ENCODE peak calls at places on chromosome 3, in nine cellular contexts. One of them, this sample, is unnamed.

GRCh38 chr3:15102833-15103232 is 3.9 kb upstream of the RBSN start:
- DNase-seq in stimulated activated CD4-positive, alpha-beta T cell treated with anti-CD3 and anti-CD28 coated beads, Interleukin-1b, Interleukin-23, amount 100 ng/mL, for 4 hours: no peak
- DNase-seq in LHCN-M2: peak; percentile 64
- DNase-seq in T-cell: no peak
- DNase-seq in psoas muscle: no peak
- DNase-seq in A549: no peak
- DNase-seq in stimulated activated CD8-positive, alpha-beta memory T cell treated with anti-CD3 and anti-CD28 coated beads, Interleukin-15, amount 100 ng/mL, for 1 hour: no peak
- DNase-seq in naive thymus-derived CD8-positive, alpha-beta T cell: no peak
- DNase-seq in dorsolateral prefrontal cortex: no peak
- DNase-seq in this sample: no peak

GRCh38 chr3:156605686-156606605 is 51.0 kb upstream of the SSR3 start:
- DNase-seq in stimulated activated CD4-positive, alpha-beta T cell treated with anti-CD3 and anti-CD28 coated beads, Interleukin-1b, Interleukin-23, amount 100 ng/mL, for 4 hours: no peak
- DNase-seq in LHCN-M2: peak; percentile 95
- DNase-seq in T-cell: no peak
- DNase-seq in psoas muscle: peak; percentile 40
- DNase-seq in A549: no peak
- DNase-seq in stimulated activated CD8-positive, alpha-beta memory T cell treated with anti-CD3 and anti-CD28 coated beads, Interleukin-15, amount 100 ng/mL, for 1 hour: no peak
- DNase-seq in naive thymus-derived CD8-positive, alpha-beta T cell: no peak
- DNase-seq in dorsolateral prefrontal cortex: peak; percentile 25
- DNase-seq in this sample: no peak

GRCh38 chr3:141960731-141961130 is 84.3 kb downstream of the ATP1B3 start:
- DNase-seq in stimulated activated CD4-positive, alpha-beta T cell treated with anti-CD3 and anti-CD28 coated beads, Interleukin-1b, Interleukin-23, amount 100 ng/mL, for 4 hours: no peak
- DNase-seq in LHCN-M2: peak; percentile 50
- DNase-seq in T-cell: no peak
- DNase-seq in psoas muscle: peak; percentile 21
- DNase-seq in A549: no peak
- DNase-seq in stimulated activated CD8-positive, alpha-beta memory T cell treated with anti-CD3 and anti-CD28 coated beads, Interleukin-15, amount 100 ng/mL, for 1 hour: no peak
- DNase-seq in naive thymus-derived CD8-positive, alpha-beta T cell: no peak
- DNase-seq in dorsolateral prefrontal cortex: no peak
- DNase-seq in this sample: no peak

GRCh38 chr3:182490601-182491485 is 302.5 kb upstream of the ATP11B start:
- DNase-seq in stimulated activated CD4-positive, alpha-beta T cell treated with anti-CD3 and anti-CD28 coated beads, Interleukin-1b, Interleukin-23, amount 100 ng/mL, for 4 hours: no peak
- DNase-seq in LHCN-M2: peak; percentile 34
- DNase-seq in T-cell: no peak
- DNase-seq in psoas muscle: no peak
- DNase-seq in A549: peak; percentile 5
- DNase-seq in stimulated activated CD8-positive, alpha-beta memory T cell treated with anti-CD3 and anti-CD28 coated beads, Interleukin-15, amount 100 ng/mL, for 1 hour: no peak
- DNase-seq in naive thymus-derived CD8-positive, alpha-beta T cell: no peak
- DNase-seq in dorsolateral prefrontal cortex: no peak
- DNase-seq in this sample: peak; percentile 32

GRCh38 chr3:7733933-7734332 is 767.7 kb upstream of the LMCD1 start:
- DNase-seq in stimulated activated CD4-positive, alpha-beta T cell treated with anti-CD3 and anti-CD28 coated beads, Interleukin-1b, Interleukin-23, amount 100 ng/mL, for 4 hours: no peak
- DNase-seq in LHCN-M2: no peak
- DNase-seq in T-cell: no peak
- DNase-seq in psoas muscle: no peak
- DNase-seq in A549: no peak
- DNase-seq in stimulated activated CD8-positive, alpha-beta memory T cell treated with anti-CD3 and anti-CD28 coated beads, Interleukin-15, amount 100 ng/mL, for 1 hour: no peak
- DNase-seq in naive thymus-derived CD8-positive, alpha-beta T cell: no peak
- DNase-seq in dorsolateral prefrontal cortex: no peak
- DNase-seq in this sample: no peak

GRCh38 chr3:17771177-17772048 is 29.0 kb upstream of the TBC1D5 start:
- DNase-seq in stimulated activated CD4-positive, alpha-beta T cell treated with anti-CD3 and anti-CD28 coated beads, Interleukin-1b, Interleukin-23, amount 100 ng/mL, for 4 hours: no peak
- DNase-seq in LHCN-M2: no peak
- DNase-seq in T-cell: no peak
- DNase-seq in psoas muscle: no peak
- DNase-seq in A549: no peak
- DNase-seq in stimulated activated CD8-positive, alpha-beta memory T cell treated with anti-CD3 and anti-CD28 coated beads, Interleukin-15, amount 100 ng/mL, for 1 hour: no peak
- DNase-seq in naive thymus-derived CD8-positive, alpha-beta T cell: no peak
- DNase-seq in dorsolateral prefrontal cortex: no peak
- DNase-seq in this sample: no peak

GRCh38 chr3:151562901-151563300 is 102.0 kb upstream of the IGSF10 start:
- DNase-seq in stimulated activated CD4-positive, alpha-beta T cell treated with anti-CD3 and anti-CD28 coated beads, Interleukin-1b, Interleukin-23, amount 100 ng/mL, for 4 hours: no peak
- DNase-seq in LHCN-M2: no peak
- DNase-seq in T-cell: no peak
- DNase-seq in psoas muscle: no peak
- DNase-seq in A549: no peak
- DNase-seq in stimulated activated CD8-positive, alpha-beta memory T cell treated with anti-CD3 and anti-CD28 coated beads, Interleukin-15, amount 100 ng/mL, for 1 hour: no peak
- DNase-seq in naive thymus-derived CD8-positive, alpha-beta T cell: no peak
- DNase-seq in dorsolateral prefrontal cortex: no peak
- DNase-seq in this sample: no peak

GRCh38 chr3:37624276-37624675 is 237.4 kb upstream of the CTDSPL start:
- DNase-seq in stimulated activated CD4-positive, alpha-beta T cell treated with anti-CD3 and anti-CD28 coated beads, Interleukin-1b, Interleukin-23, amount 100 ng/mL, for 4 hours: no peak
- DNase-seq in LHCN-M2: no peak
- DNase-seq in T-cell: no peak
- DNase-seq in psoas muscle: no peak
- DNase-seq in A549: no peak
- DNase-seq in stimulated activated CD8-positive, alpha-beta memory T cell treated with anti-CD3 and anti-CD28 coated beads, Interleukin-15, amount 100 ng/mL, for 1 hour: no peak
- DNase-seq in naive thymus-derived CD8-positive, alpha-beta T cell: no peak
- DNase-seq in dorsolateral prefrontal cortex: no peak
- DNase-seq in this sample: no peak

GRCh38 chr3:15778332-15778858 is 19.4 kb downstream of the ANKRD28 start:
- DNase-seq in stimulated activated CD4-positive, alpha-beta T cell treated with anti-CD3 and anti-CD28 coated beads, Interleukin-1b, Interleukin-23, amount 100 ng/mL, for 4 hours: no peak
- DNase-seq in LHCN-M2: no peak
- DNase-seq in T-cell: no peak
- DNase-seq in psoas muscle: no peak
- DNase-seq in A549: no peak
- DNase-seq in stimulated activated CD8-positive, alpha-beta memory T cell treated with anti-CD3 and anti-CD28 coated beads, Interleukin-15, amount 100 ng/mL, for 1 hour: no peak
- DNase-seq in naive thymus-derived CD8-positive, alpha-beta T cell: no peak
- DNase-seq in dorsolateral prefrontal cortex: no peak
- DNase-seq in this sample: peak; percentile 53

GRCh38 chr3:22713936-22714335 is 489.2 kb upstream of the UBE2E2 start:
- DNase-seq in stimulated activated CD4-positive, alpha-beta T cell treated with anti-CD3 and anti-CD28 coated beads, Interleukin-1b, Interleukin-23, amount 100 ng/mL, for 4 hours: no peak
- DNase-seq in LHCN-M2: peak; percentile 63
- DNase-seq in T-cell: no peak
- DNase-seq in psoas muscle: no peak
- DNase-seq in A549: peak; percentile 5
- DNase-seq in stimulated activated CD8-positive, alpha-beta memory T cell treated with anti-CD3 and anti-CD28 coated beads, Interleukin-15, amount 100 ng/mL, for 1 hour: no peak
- DNase-seq in naive thymus-derived CD8-positive, alpha-beta T cell: no peak
- DNase-seq in dorsolateral prefrontal cortex: no peak
- DNase-seq in this sample: no peak

GRCh38 chr3:46895204-46895660 is 17.7 kb downstream of the PTH1R start:
- DNase-seq in stimulated activated CD4-positive, alpha-beta T cell treated with anti-CD3 and anti-CD28 coated beads, Interleukin-1b, Interleukin-23, amount 100 ng/mL, for 4 hours: peak; percentile 76
- DNase-seq in LHCN-M2: no peak
- DNase-seq in T-cell: peak; percentile 79
- DNase-seq in psoas muscle: peak; percentile 78
- DNase-seq in A549: peak; percentile 58
- DNase-seq in stimulated activated CD8-positive, alpha-beta memory T cell treated with anti-CD3 and anti-CD28 coated beads, Interleukin-15, amount 100 ng/mL, for 1 hour: peak; percentile 66
- DNase-seq in naive thymus-derived CD8-positive, alpha-beta T cell: peak; percentile 88
- DNase-seq in dorsolateral prefrontal cortex: no peak
- DNase-seq in this sample: peak; percentile 81

GRCh38 chr3:194321666-194322640 is 29.2 kb downstream of the CPN2 start:
- DNase-seq in stimulated activated CD4-positive, alpha-beta T cell treated with anti-CD3 and anti-CD28 coated beads, Interleukin-1b, Interleukin-23, amount 100 ng/mL, for 4 hours: no peak
- DNase-seq in LHCN-M2: no peak
- DNase-seq in T-cell: no peak
- DNase-seq in psoas muscle: no peak
- DNase-seq in A549: peak; percentile 50
- DNase-seq in stimulated activated CD8-positive, alpha-beta memory T cell treated with anti-CD3 and anti-CD28 coated beads, Interleukin-15, amount 100 ng/mL, for 1 hour: no peak
- DNase-seq in naive thymus-derived CD8-positive, alpha-beta T cell: no peak
- DNase-seq in dorsolateral prefrontal cortex: no peak
- DNase-seq in this sample: no peak

GRCh38 chr3:66133050-66133757 is 87.6 kb upstream of the SLC25A26 start:
- DNase-seq in stimulated activated CD4-positive, alpha-beta T cell treated with anti-CD3 and anti-CD28 coated beads, Interleukin-1b, Interleukin-23, amount 100 ng/mL, for 4 hours: no peak
- DNase-seq in LHCN-M2: peak; percentile 72
- DNase-seq in T-cell: no peak
- DNase-seq in psoas muscle: no peak
- DNase-seq in A549: no peak
- DNase-seq in stimulated activated CD8-positive, alpha-beta memory T cell treated with anti-CD3 and anti-CD28 coated beads, Interleukin-15, amount 100 ng/mL, for 1 hour: no peak
- DNase-seq in naive thymus-derived CD8-positive, alpha-beta T cell: no peak
- DNase-seq in dorsolateral prefrontal cortex: no peak
- DNase-seq in this sample: no peak

GRCh38 chr3:194364652-194365434 is 4.7 kb downstream of the LRRC15 start:
- DNase-seq in stimulated activated CD4-positive, alpha-beta T cell treated with anti-CD3 and anti-CD28 coated beads, Interleukin-1b, Interleukin-23, amount 100 ng/mL, for 4 hours: no peak
- DNase-seq in LHCN-M2: peak; percentile 28
- DNase-seq in T-cell: no peak
- DNase-seq in psoas muscle: peak; percentile 36
- DNase-seq in A549: no peak
- DNase-seq in stimulated activated CD8-positive, alpha-beta memory T cell treated with anti-CD3 and anti-CD28 coated beads, Interleukin-15, amount 100 ng/mL, for 1 hour: no peak
- DNase-seq in naive thymus-derived CD8-positive, alpha-beta T cell: no peak
- DNase-seq in dorsolateral prefrontal cortex: no peak
- DNase-seq in this sample: no peak

GRCh38 chr3:176964656-176965055 is 232.6 kb downstream of the TBL1XR1 start:
- DNase-seq in stimulated activated CD4-positive, alpha-beta T cell treated with anti-CD3 and anti-CD28 coated beads, Interleukin-1b, Interleukin-23, amount 100 ng/mL, for 4 hours: no peak
- DNase-seq in LHCN-M2: no peak
- DNase-seq in T-cell: no peak
- DNase-seq in psoas muscle: no peak
- DNase-seq in A549: no peak
- DNase-seq in stimulated activated CD8-positive, alpha-beta memory T cell treated with anti-CD3 and anti-CD28 coated beads, Interleukin-15, amount 100 ng/mL, for 1 hour: no peak
- DNase-seq in naive thymus-derived CD8-positive, alpha-beta T cell: no peak
- DNase-seq in dorsolateral prefrontal cortex: no peak
- DNase-seq in this sample: no peak

GRCh38 chr3:105367063-105367405 is 325 bp downstream of the ALCAM start:
- DNase-seq in stimulated activated CD4-positive, alpha-beta T cell treated with anti-CD3 and anti-CD28 coated beads, Interleukin-1b, Interleukin-23, amount 100 ng/mL, for 4 hours: peak; percentile 15
- DNase-seq in LHCN-M2: no peak
- DNase-seq in T-cell: no peak
- DNase-seq in psoas muscle: no peak
- DNase-seq in A549: peak; percentile 18
- DNase-seq in stimulated activated CD8-positive, alpha-beta memory T cell treated with anti-CD3 and anti-CD28 coated beads, Interleukin-15, amount 100 ng/mL, for 1 hour: no peak
- DNase-seq in naive thymus-derived CD8-positive, alpha-beta T cell: peak; percentile 67
- DNase-seq in dorsolateral prefrontal cortex: peak; percentile 34
- DNase-seq in this sample: peak; percentile 65

This sample was measured in D341Med.